ENCODE peak calls at places on chromosomes 13 and 19, in nine cellular contexts. H is H9; V is caudate nucleus; T is A549; M is CD8-positive, alpha-beta memory T cell; I is GM23248; L is heart right ventricle; Y is dorsolateral prefrontal cortex; O is fibroblast of lung. A is an unnamed sample.

GRCh38 chr19:41265376-41266153 is 1.4 kb downstream of the HNRNPUL1 start:
- DNase-seq in H (no peak), I (peak), Y (no peak), L (no peak), M (no peak), V (no peak), T (peak), O (peak), A (no peak)

GRCh38 chr13:42832341-42833153 is 51.2 kb downstream of the FAM216B start:
- DNase-seq in O (peak), T (no peak), M (no peak), L (no peak), Y (no peak), H (no peak), I (peak), V (no peak), A (peak)

GRCh38 chr13:48731957-48732569 is 78.3 kb downstream of the CYSLTR2 start:
- DNase-seq in O (no peak), V (no peak), Y (no peak), T (peak), L (peak), H (peak), M (peak), I (peak), A (no peak)

GRCh38 chr19:40663712-40664692 is 26.4 kb downstream of the NUMBL start:
- DNase-seq in T (no peak), Y (no peak), L (no peak), H (no peak), M (no peak), O (peak), I (peak), V (no peak), A (no peak)

GRCh38 chr19:10565028-10565566 is 713 bp downstream of the KRI1 start:
- DNase-seq in O (peak), I (peak), L (no peak), H (peak), M (peak), T (peak), V (peak), Y (no peak), A (no peak)

GRCh38 chr13:76271728-76272232 is 614.4 kb downstream of the KCTD12 start:
- DNase-seq in O (no peak), M (no peak), H (peak), Y (no peak), T (no peak), V (no peak), I (no peak), L (no peak), A (no peak)

GRCh38 chr13:19726611-19727010 is 56.1 kb downstream of the PSPC1 start:
- DNase-seq in V (no peak), I (peak), T (no peak), L (no peak), O (peak), Y (no peak), H (no peak), M (no peak), A (no peak)

GRCh38 chr13:110757296-110757695 is 43.8 kb downstream of the ING1 start:
- DNase-seq in V (no peak), T (no peak), Y (no peak), L (no peak), M (no peak), I (no peak), H (peak), O (no peak), A (no peak)

GRCh38 chr19:35975608-35976214 is 19.3 kb upstream of the SDHAF1 start:
- DNase-seq in O (peak), T (no peak), I (peak), M (no peak), Y (no peak), H (no peak), V (no peak), L (no peak), A (no peak)

GRCh38 chr19:55678121-55678671 is 3.2 kb downstream of the EPN1 start:
- DNase-seq in O (no peak), V (peak), L (no peak), H (no peak), Y (no peak), I (no peak), T (no peak), M (no peak), A (no peak)

GRCh38 chr13:36919206-36919832 is 719 bp downstream of the SMAD9 start:
- DNase-seq in I (peak), Y (no peak), L (peak), M (no peak), T (no peak), V (no peak), H (peak), O (peak), A (no peak)

GRCh38 chr19:37997911-37998344 is 90.9 kb downstream of the SIPA1L3 start:
- DNase-seq in O (peak), V (no peak), L (no peak), Y (no peak), H (no peak), M (no peak), T (peak), I (peak), A (no peak)

GRCh38 chr19:1651548-1652394 is 644 bp downstream of the TCF3 start:
- DNase-seq in M (peak), L (peak), H (no peak), T (no peak), O (peak), I (peak), Y (no peak), V (no peak), A (no peak)

GRCh38 chr13:45352031-45352430 is 11.0 kb upstream of the TPT1 start:
- DNase-seq in M (no peak), Y (no peak), T (no peak), O (peak), V (no peak), L (no peak), I (no peak), H (no peak), A (peak)

GRCh38 chr13:108158746-108159145 is 56.6 kb downstream of the LIG4 start:
- DNase-seq in M (no peak), Y (no peak), H (no peak), L (no peak), V (no peak), I (no peak), O (no peak), T (no peak), A (no peak)

GRCh38 chr19:38644719-38645118 is 2.7 kb upstream of the ACTN4 start:
- DNase-seq in O (no peak), I (no peak), T (peak), L (no peak), H (peak), V (no peak), Y (no peak), M (no peak), A (no peak)

GRCh38 chr13:112997188-112998135 is 28.4 kb downstream of the MCF2L start:
- DNase-seq in M (no peak), H (no peak), T (no peak), L (no peak), V (no peak), I (no peak), O (no peak), Y (no peak), A (no peak)

GRCh38 chr19:47157455-47158321 is 27.1 kb downstream of the SAE1 start:
- DNase-seq in L (peak), H (peak), I (peak), M (peak), Y (no peak), T (no peak), O (peak), V (no peak), A (no peak)

GRCh38 chr13:24038846-24039330 is 121.6 kb upstream of the SPATA13 start:
- DNase-seq in M (no peak), I (peak), O (peak), T (no peak), H (no peak), Y (no peak), V (peak), L (no peak), A (no peak)

GRCh38 chr13:111632906-111633305 is 312.5 kb downstream of the TEX29 start:
- DNase-seq in M (no peak), V (no peak), H (peak), L (no peak), T (no peak), I (no peak), Y (no peak), O (no peak), A (no peak)

DNA sequence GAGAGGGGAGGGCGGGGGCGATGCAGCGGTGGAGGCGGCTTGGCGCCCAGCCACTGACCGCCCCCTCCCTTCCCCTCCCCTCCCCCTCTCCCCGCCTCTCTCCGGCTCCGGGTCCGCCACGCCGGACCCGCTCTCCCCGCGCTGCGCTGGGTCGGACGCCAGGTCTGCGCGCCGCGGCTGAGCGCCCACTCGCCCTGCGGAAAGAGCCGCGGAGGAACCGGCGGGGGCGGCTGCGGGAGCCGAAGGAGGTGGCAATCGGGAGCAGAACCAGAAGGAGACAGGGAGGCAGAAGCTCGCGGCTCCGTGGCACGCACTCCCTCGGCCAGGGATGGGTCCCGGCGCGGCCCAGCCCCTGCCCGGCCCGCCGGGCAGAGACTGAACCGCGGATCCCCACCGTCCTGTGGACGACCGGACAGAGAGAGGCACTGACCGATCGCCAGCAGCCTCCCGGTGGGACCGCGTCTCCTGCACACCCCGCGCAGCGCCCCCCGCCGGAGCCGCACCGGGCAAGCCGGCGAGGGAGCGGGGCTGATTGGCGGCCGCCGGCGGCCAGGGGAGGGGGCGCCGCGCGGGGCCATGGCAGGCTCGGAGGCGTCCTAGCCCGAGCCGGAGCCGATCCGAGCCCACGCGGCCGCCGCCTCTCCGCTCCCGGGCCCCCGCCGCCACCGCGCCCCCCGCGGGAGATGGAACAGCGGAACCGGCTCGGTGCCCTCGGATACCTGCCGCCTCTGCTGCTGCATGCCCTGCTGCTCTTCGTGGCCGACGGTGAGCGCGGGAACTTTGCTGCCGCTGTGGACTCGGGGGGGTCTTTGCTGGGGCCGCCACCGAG is at the start of gene VSTM2B:
- DNase-seq in O (no peak), V (peak), H (no peak), Y (no peak), M (no peak), L (no peak), T (no peak), I (no peak), A (no peak)
- H3K27ac ChIP-seq in O (no peak), V (peak), H (no peak), Y (peak), M (no peak), L (no peak), T (no peak), I (no peak), A (no peak)

DNA sequence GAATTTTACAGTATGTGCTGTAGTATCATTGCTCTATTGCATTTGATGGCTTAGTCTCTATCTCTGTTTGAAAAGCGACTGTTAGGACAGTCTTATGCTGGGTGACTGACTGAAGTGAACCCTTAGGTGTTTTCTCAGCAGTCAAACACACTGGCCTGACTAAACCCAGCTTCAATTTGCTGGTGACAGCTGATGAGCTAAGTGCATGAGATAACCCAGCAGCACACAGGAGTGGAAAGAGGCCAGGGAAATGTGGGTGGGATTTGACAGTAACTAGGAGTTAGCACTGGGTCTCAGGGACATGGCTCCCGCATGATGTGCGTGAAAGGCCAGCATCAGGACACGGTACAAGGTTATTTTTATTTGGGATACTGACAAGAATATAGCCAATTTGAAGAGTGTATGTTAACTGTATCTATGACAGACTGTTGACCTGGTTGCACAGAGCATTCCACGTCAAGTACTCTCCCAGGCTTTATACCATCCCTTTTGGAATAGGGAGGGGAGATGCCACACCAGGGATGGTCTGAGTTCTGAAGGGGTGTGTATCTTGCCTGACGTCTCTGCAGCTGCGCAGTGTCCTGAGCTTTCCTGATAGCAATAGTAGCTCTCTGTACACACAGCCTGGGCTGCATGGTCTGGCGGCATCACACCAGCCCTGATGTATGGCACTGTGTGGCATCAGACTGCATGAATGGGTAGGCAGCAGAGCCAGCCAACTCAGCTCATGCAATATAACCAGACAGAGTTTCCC is 144.8 kb downstream of the FLT1 start:
- DNase-seq in V (no peak), Y (no peak), T (no peak), H (no peak), L (no peak), I (no peak), O (no peak), M (no peak), A (no peak)
- H3K27ac ChIP-seq in V (no peak), Y (no peak), T (no peak), H (no peak), L (no peak), I (no peak), O (no peak), M (no peak), A (no peak)

DNA sequence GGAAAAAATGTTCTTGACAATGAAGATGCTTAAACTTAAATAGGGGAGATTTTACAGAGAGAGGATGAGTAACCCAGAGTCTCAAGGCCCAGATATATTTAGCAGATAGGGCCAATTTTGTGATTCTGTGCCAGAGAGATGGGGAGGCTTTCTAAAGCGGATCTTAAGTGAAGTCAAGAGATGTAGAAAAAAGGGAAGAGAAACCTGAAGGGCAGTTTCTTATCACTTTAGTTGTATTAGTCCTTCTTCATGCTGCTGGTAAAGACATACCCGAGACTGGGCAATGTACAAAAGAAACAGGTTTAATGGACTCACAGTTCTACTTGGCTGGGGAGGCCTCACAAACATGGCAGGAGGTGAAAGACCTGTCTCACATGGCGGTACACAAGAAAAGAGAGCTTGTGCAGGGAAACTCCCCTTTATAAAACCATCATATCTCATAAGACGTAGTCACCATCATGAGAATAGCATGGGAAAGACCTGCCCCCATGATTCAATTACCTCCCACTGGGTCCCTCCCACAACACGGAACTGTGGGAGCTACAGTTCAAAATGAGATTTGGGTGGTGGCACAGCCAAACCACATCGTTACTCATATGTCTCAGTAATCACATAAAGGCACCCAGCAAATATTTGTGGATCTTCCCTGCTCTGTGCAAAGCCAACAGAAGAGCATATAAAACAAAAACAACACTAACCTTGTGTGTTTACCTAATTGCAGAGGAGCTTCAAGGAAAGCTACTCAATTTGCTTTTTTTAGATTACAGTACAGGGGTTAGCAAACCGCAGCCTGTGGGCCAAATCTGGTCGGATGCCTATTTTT is 102.6 kb upstream of the MYCBP2 start:
- DNase-seq in T (no peak), O (peak), M (no peak), H (no peak), I (peak), V (no peak), Y (no peak), L (no peak), A (peak)
- H3K27ac ChIP-seq in T (no peak), O (no peak), M (no peak), H (no peak), I (no peak), V (no peak), Y (no peak), L (no peak), A (no peak)

GRCh38 chr13:20772401-20773131 is 1.2 kb downstream of the EEF1AKMT1 start:
- DNase-seq in H (no peak), O (peak), T (no peak), V (no peak), Y (no peak), L (no peak), I (peak), M (no peak), A (no peak)
- H3K27ac ChIP-seq in H (no peak), O (peak), T (peak), V (peak), Y (peak), L (peak), I (peak), M (peak), A (peak)

GRCh38 chr19:22332924-22333323 is 46.7 kb downstream of the ZNF729 start:
- DNase-seq in I (peak), H (no peak), T (no peak), Y (no peak), M (no peak), O (peak), L (no peak), V (no peak), A (no peak)
- H3K27ac ChIP-seq in I (no peak), H (no peak), T (no peak), Y (no peak), M (no peak), O (no peak), L (no peak), V (no peak), A (no peak)

GRCh38 chr19:4196009-4196408 is 13.5 kb downstream of the ANKRD24 start:
- DNase-seq in I (no peak), H (no peak), O (no peak), V (no peak), T (no peak), M (no peak), L (no peak), Y (no peak), A (no peak)
- H3K27ac ChIP-seq in I (no peak), H (no peak), O (no peak), V (no peak), T (no peak), M (no peak), L (no peak), Y (no peak), A (no peak)

GRCh38 chr19:2695288-2695866 is 7.1 kb downstream of the GNG7 start:
- DNase-seq in T (no peak), O (no peak), Y (peak), M (no peak), L (peak), H (no peak), I (no peak), V (peak), A (no peak)

GRCh38 chr19:2691951-2692350 is 10.5 kb downstream of the GNG7 start:
- DNase-seq in L (no peak), H (no peak), V (peak), Y (peak), I (no peak), M (no peak), T (no peak), O (no peak), A (no peak)

GRCh38 chr19:2690856-2691255 is 11.6 kb downstream of the GNG7 start:
- DNase-seq in I (no peak), Y (no peak), O (no peak), M (no peak), H (no peak), T (no peak), L (no peak), V (peak), A (no peak)

GRCh38 chr19:2693492-2693891 is 9.0 kb downstream of the GNG7 start:
- DNase-seq in I (no peak), H (no peak), O (no peak), V (no peak), L (no peak), M (no peak), Y (no peak), T (no peak), A (no peak)

GRCh38 chr19:2694196-2694595 is 8.3 kb downstream of the GNG7 start:
- DNase-seq in M (no peak), L (no peak), O (no peak), Y (no peak), T (no peak), V (no peak), I (no peak), H (no peak), A (no peak)
- H3K27ac ChIP-seq in M (no peak), L (peak), O (no peak), Y (peak), T (no peak), V (peak), I (no peak), H (no peak), A (no peak)

GRCh38 chr19:7636691-7637373 is at the start of gene STXBP2:
- DNase-seq in V (no peak), H (peak), I (peak), T (peak), L (peak), O (no peak), M (peak), Y (no peak), A (no peak)
- H3K27ac ChIP-seq in V (no peak), H (no peak), I (no peak), T (peak), L (peak), O (no peak), M (peak), Y (no peak), A (peak)

GRCh38 chr19:18060472-18060871 is 26.3 kb downstream of the IL12RB1 start:
- DNase-seq in Y (no peak), T (no peak), L (no peak), H (peak), V (no peak), M (no peak), O (no peak), I (no peak), A (no peak)

GRCh38 chr19:18057557-18057956 is 29.2 kb downstream of the IL12RB1 start:
- DNase-seq in V (peak), H (no peak), Y (peak), M (no peak), I (peak), L (peak), O (no peak), T (no peak), A (no peak)

GRCh38 chr19:18059902-18060301 is 26.8 kb downstream of the IL12RB1 start:
- DNase-seq in I (no peak), H (no peak), O (no peak), T (no peak), Y (no peak), L (no peak), M (no peak), V (no peak), A (no peak)

GRCh38 chr19:18059297-18059696 is 27.4 kb downstream of the IL12RB1 start:
- DNase-seq in V (no peak), M (no peak), O (no peak), I (no peak), L (no peak), Y (no peak), H (no peak), T (no peak), A (no peak)

DNA sequence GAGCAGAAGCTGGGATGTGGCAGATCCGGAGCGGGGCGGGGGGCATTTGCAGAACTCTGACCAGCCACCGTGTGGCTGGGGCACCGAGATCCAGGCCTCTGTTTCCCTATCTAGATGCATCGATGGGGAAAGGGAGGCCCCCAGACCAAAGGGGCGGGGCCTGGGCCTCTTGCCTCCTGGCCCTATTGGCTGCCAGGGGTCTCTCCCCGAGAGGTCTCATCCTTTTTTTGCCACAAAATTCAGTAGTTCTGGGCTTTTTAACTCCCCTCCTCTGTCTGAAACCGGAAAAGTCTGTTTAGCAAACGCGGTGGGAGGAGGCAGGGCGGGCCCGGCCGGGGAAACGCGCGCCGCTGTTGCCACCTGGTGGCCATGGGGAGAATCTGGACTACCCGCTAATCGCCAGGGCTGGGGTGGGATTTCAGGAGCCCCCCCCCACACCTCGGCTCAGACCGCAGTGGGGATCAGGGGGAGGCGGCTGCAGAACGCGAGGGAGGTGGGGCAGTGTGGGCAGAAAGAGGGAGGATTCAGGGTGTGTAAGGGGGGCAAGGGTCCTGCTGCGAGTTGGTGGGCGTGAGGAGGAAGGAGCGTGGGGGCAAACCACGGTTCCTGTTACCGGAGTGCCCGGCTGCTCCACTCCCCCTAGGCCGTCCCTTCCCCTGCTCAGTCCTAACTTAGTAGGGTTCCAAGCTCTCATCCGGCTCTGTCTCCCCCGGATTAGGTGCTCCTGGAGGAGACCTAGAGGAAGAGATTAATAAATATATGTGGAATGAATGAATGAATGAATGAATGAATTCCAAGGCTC is 28.3 kb downstream of the IL12RB1 start:
- DNase-seq in L (peak), V (peak), I (peak), Y (peak), O (peak), H (peak), T (peak), M (peak), A (no peak)
- H3K27ac ChIP-seq in L (peak), V (peak), I (no peak), Y (peak), O (no peak), H (no peak), T (peak), M (peak), A (no peak)